ENCODE peak calls at places on chromosomes 6 and 20, in ten cellular contexts. One of them, this sample, is unnamed.

GRCh38 chr20:43752561-43753301 is 25.9 kb upstream of the GTSF1L start:
- DNase-seq in fibroblast of lung: peak; percentile 89
- DNase-seq in lung: peak; percentile 51
- DNase-seq in mammary epithelial cell: peak; percentile 88
- DNase-seq in cardiac muscle cell: no peak
- DNase-seq in uterus: no peak
- DNase-seq in pancreas: no peak
- DNase-seq in lower lobe of right lung: peak; percentile 68
- DNase-seq in WERI-Rb-1: no peak
- DNase-seq in IMR-90: peak; percentile 90
- DNase-seq in this sample: no peak

GRCh38 chr20:64041040-64041780 is 5.2 kb downstream of the C20orf204 start:
- DNase-seq in fibroblast of lung: no peak
- DNase-seq in lung: no peak
- DNase-seq in mammary epithelial cell: no peak
- DNase-seq in cardiac muscle cell: no peak
- DNase-seq in uterus: no peak
- DNase-seq in pancreas: no peak
- DNase-seq in lower lobe of right lung: no peak
- DNase-seq in WERI-Rb-1: no peak
- DNase-seq in IMR-90: no peak
- DNase-seq in this sample: no peak

GRCh38 chr6:112337209-112337638 is 9.9 kb upstream of the RFPL4B start:
- DNase-seq in fibroblast of lung: peak; percentile 84
- DNase-seq in lung: peak; percentile 40
- DNase-seq in mammary epithelial cell: peak; percentile 52
- DNase-seq in cardiac muscle cell: peak; percentile 81
- DNase-seq in uterus: peak; percentile 60
- DNase-seq in pancreas: peak; percentile 15
- DNase-seq in lower lobe of right lung: no peak
- DNase-seq in WERI-Rb-1: peak; percentile 67
- DNase-seq in IMR-90: peak; percentile 83
- DNase-seq in this sample: peak; percentile 84

GRCh38 chr20:20546402-20546801 is 166.0 kb downstream of the RALGAPA2 start:
- DNase-seq in fibroblast of lung: no peak
- DNase-seq in lung: no peak
- DNase-seq in mammary epithelial cell: peak; percentile 48
- DNase-seq in cardiac muscle cell: no peak
- DNase-seq in uterus: no peak
- DNase-seq in pancreas: no peak
- DNase-seq in lower lobe of right lung: no peak
- DNase-seq in WERI-Rb-1: no peak
- DNase-seq in IMR-90: no peak
- DNase-seq in this sample: no peak

GRCh38 chr6:157984686-157985225 is 3.1 kb downstream of the SYNJ2 start:
- DNase-seq in fibroblast of lung: no peak
- DNase-seq in lung: no peak
- DNase-seq in mammary epithelial cell: no peak
- DNase-seq in cardiac muscle cell: no peak
- DNase-seq in uterus: no peak
- DNase-seq in pancreas: no peak
- DNase-seq in lower lobe of right lung: no peak
- DNase-seq in WERI-Rb-1: no peak
- DNase-seq in IMR-90: no peak
- DNase-seq in this sample: no peak

GRCh38 chr6:4145083-4145482 is 9.7 kb upstream of the ECI2 start:
- DNase-seq in fibroblast of lung: no peak
- DNase-seq in lung: no peak
- DNase-seq in mammary epithelial cell: no peak
- DNase-seq in cardiac muscle cell: no peak
- DNase-seq in uterus: no peak
- DNase-seq in pancreas: no peak
- DNase-seq in lower lobe of right lung: no peak
- DNase-seq in WERI-Rb-1: no peak
- DNase-seq in IMR-90: no peak
- DNase-seq in this sample: no peak

GRCh38 chr20:44765647-44766367 is 20.1 kb downstream of the KCNK15 start:
- DNase-seq in fibroblast of lung: no peak
- DNase-seq in lung: no peak
- DNase-seq in mammary epithelial cell: peak; percentile 56
- DNase-seq in cardiac muscle cell: no peak
- DNase-seq in uterus: no peak
- DNase-seq in pancreas: no peak
- DNase-seq in lower lobe of right lung: no peak
- DNase-seq in WERI-Rb-1: no peak
- DNase-seq in IMR-90: no peak
- DNase-seq in this sample: peak; percentile 54

GRCh38 chr6:122116105-122116504 is 283.3 kb upstream of the HSF2 start:
- DNase-seq in fibroblast of lung: no peak
- DNase-seq in lung: no peak
- DNase-seq in mammary epithelial cell: no peak
- DNase-seq in cardiac muscle cell: no peak
- DNase-seq in uterus: no peak
- DNase-seq in pancreas: no peak
- DNase-seq in lower lobe of right lung: no peak
- DNase-seq in WERI-Rb-1: no peak
- DNase-seq in IMR-90: no peak
- DNase-seq in this sample: no peak

GRCh38 chr20:3887870-3888614 is 1.1 kb upstream of the PANK2 start:
- DNase-seq in fibroblast of lung: peak; percentile 37
- DNase-seq in lung: no peak
- DNase-seq in mammary epithelial cell: peak; percentile 37
- DNase-seq in cardiac muscle cell: no peak
- DNase-seq in uterus: no peak
- DNase-seq in pancreas: no peak
- DNase-seq in lower lobe of right lung: no peak
- DNase-seq in WERI-Rb-1: peak; percentile 26
- DNase-seq in IMR-90: no peak
- DNase-seq in this sample: no peak

DNA sequence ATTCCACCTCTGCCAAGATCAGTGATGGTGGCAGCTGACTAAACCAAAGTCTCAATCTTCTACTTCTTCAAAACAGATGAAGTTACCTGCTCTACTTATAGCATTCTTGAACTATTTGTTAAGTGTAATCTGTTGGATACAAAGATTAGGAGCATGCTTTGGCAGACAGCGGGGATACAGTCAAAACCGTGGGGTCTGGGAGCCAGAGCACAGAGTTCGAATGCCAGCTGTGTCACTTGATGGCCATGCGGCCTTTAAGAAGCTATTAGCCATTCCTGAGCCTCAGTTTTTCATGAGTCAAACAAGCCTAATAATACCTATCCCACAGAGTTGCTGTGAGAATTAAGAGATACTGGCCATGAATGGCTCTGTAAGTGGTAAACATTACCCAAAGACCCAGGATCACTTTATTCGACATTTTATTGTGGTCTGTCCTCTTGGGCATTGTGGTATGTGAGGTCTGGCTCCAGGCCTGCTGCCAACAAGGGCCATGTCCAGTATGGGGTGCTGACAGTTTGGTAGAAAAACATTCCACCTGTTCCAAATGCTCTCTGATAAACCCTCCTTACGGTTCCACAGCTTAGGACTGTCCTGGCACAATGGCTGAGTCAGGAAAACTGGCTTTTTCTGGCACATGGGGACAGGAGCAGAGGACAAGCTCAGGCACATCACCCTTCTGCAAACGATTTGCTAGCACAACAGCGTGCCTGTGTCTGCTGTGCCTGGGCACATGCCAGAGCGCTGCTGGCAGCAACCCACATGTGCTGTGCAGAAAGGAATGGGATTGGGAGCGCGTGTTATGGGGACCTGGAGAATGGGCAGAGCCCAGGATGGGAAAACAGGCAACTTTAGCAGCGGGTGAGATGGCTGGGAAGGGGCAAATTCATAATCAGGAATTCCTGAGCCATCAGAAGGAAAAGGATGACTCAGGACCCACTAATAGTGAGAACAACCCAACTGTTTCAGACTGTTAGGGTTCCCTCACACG is 15.7 kb upstream of the FAM83C start:
- DNase-seq in fibroblast of lung: peak; percentile 76
- DNase-seq in lung: no peak
- DNase-seq in mammary epithelial cell: peak; percentile 96
- DNase-seq in cardiac muscle cell: no peak
- DNase-seq in uterus: no peak
- DNase-seq in pancreas: peak; percentile 42
- DNase-seq in lower lobe of right lung: no peak
- DNase-seq in WERI-Rb-1: no peak
- DNase-seq in IMR-90: peak; percentile 83
- DNase-seq in this sample: peak; percentile 79
- H3K27ac ChIP-seq in fibroblast of lung: peak overlapping the region; percentile 94
- H3K27ac ChIP-seq in lung: no peak overlapping the region
- H3K27ac ChIP-seq in mammary epithelial cell: peak overlapping the region; percentile 95
- H3K27ac ChIP-seq in cardiac muscle cell: peak overlapping the region; percentile 56
- H3K27ac ChIP-seq in uterus: no peak overlapping the region
- H3K27ac ChIP-seq in pancreas: peak overlapping the region; percentile 12
- H3K27ac ChIP-seq in lower lobe of right lung: no peak overlapping the region
- H3K27ac ChIP-seq in WERI-Rb-1: no peak overlapping the region
- H3K27ac ChIP-seq in IMR-90: peak overlapping the region; percentile 88
- H3K27ac ChIP-seq in this sample: no peak overlapping the region

GRCh38 chr6:155110721-155111120 is 115.6 kb downstream of the TIAM2 start:
- DNase-seq in fibroblast of lung: no peak
- DNase-seq in lung: no peak
- DNase-seq in mammary epithelial cell: no peak
- DNase-seq in cardiac muscle cell: no peak
- DNase-seq in uterus: no peak
- DNase-seq in pancreas: no peak
- DNase-seq in lower lobe of right lung: no peak
- DNase-seq in WERI-Rb-1: no peak
- DNase-seq in IMR-90: no peak
- DNase-seq in this sample: no peak

GRCh38 chr6:155107432-155108069 is 112.4 kb downstream of the TIAM2 start:
- DNase-seq in fibroblast of lung: no peak
- DNase-seq in lung: no peak
- DNase-seq in mammary epithelial cell: no peak
- DNase-seq in cardiac muscle cell: no peak
- DNase-seq in uterus: no peak
- DNase-seq in pancreas: no peak
- DNase-seq in lower lobe of right lung: no peak
- DNase-seq in WERI-Rb-1: no peak
- DNase-seq in IMR-90: no peak
- DNase-seq in this sample: no peak

GRCh38 chr6:155103816-155104366 is 108.8 kb downstream of the TIAM2 start:
- DNase-seq in fibroblast of lung: no peak
- DNase-seq in lung: no peak
- DNase-seq in mammary epithelial cell: no peak
- DNase-seq in cardiac muscle cell: no peak
- DNase-seq in uterus: no peak
- DNase-seq in pancreas: no peak
- DNase-seq in lower lobe of right lung: no peak
- DNase-seq in WERI-Rb-1: no peak
- DNase-seq in IMR-90: no peak
- DNase-seq in this sample: no peak

GRCh38 chr6:155106456-155107107 is 111.5 kb downstream of the TIAM2 start:
- DNase-seq in fibroblast of lung: no peak
- DNase-seq in lung: no peak
- DNase-seq in mammary epithelial cell: no peak
- DNase-seq in cardiac muscle cell: peak; percentile 48
- DNase-seq in uterus: no peak
- DNase-seq in pancreas: no peak
- DNase-seq in lower lobe of right lung: no peak
- DNase-seq in WERI-Rb-1: no peak
- DNase-seq in IMR-90: no peak
- DNase-seq in this sample: no peak

DNA sequence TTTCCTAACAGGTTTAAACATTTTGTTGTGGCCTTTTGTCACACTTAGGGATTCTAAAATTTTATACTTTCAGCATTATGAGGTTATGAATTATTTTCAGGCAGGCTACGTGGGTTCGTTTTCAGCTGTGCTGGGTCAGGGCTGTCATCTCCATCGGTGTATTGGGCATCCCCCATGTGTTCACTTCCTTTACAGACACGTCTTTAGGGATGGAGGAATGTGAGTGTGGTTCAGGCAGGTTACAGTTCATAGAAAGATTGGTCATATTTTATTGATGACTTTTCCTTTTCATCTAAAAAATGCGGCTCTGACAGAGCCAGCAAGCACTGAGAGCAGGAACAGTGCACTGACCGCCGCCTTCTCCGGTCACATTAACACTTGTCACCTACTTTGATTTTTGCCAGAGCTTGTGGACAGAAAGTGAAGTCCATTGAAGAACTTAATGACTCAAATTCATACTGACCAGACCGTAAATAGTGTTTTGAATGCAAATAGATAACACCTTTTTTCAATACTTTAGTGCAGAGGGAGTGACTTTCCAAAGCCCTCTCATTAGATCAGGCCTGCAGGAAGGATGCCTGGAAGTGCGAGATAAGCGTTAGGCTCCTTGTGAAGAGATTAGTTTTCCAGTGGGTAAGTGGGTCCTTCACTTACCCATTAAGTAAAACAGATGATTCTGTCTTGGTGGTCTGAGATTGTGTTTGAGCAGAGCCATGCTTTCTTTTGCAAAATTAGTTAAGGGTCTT is 113.1 kb downstream of the TIAM2 start:
- DNase-seq in fibroblast of lung: no peak
- DNase-seq in lung: no peak
- DNase-seq in mammary epithelial cell: no peak
- DNase-seq in cardiac muscle cell: peak; percentile 84
- DNase-seq in uterus: no peak
- DNase-seq in pancreas: no peak
- DNase-seq in lower lobe of right lung: no peak
- DNase-seq in WERI-Rb-1: no peak
- DNase-seq in IMR-90: peak; percentile 37
- DNase-seq in this sample: no peak
- H3K4me3 ChIP-seq in fibroblast of lung: no peak overlapping the region
- H3K4me3 ChIP-seq in lung: no peak overlapping the region
- H3K4me3 ChIP-seq in mammary epithelial cell: no peak overlapping the region
- H3K4me3 ChIP-seq in cardiac muscle cell: no peak overlapping the region
- H3K4me3 ChIP-seq in uterus: no peak overlapping the region
- H3K4me3 ChIP-seq in pancreas: no peak overlapping the region
- H3K4me3 ChIP-seq in lower lobe of right lung: no peak overlapping the region
- H3K4me3 ChIP-seq in WERI-Rb-1: no peak overlapping the region
- H3K4me3 ChIP-seq in IMR-90: no peak overlapping the region
- H3K4me3 ChIP-seq in this sample: no peak overlapping the region

GRCh38 chr20:17281478-17281877 is 54.6 kb downstream of the PCSK2 start:
- DNase-seq in fibroblast of lung: no peak
- DNase-seq in lung: peak; percentile 46
- DNase-seq in mammary epithelial cell: peak; percentile 18
- DNase-seq in cardiac muscle cell: peak; percentile 67
- DNase-seq in uterus: no peak
- DNase-seq in pancreas: peak; percentile 15
- DNase-seq in lower lobe of right lung: no peak
- DNase-seq in WERI-Rb-1: peak; percentile 84
- DNase-seq in IMR-90: peak; percentile 19
- DNase-seq in this sample: no peak
- TF ChIP-seq CTCF in fibroblast of lung: no peak
- TF ChIP-seq CTCF in lung: no peak
- TF ChIP-seq CTCF in mammary epithelial cell: peak; percentile 45
- TF ChIP-seq CTCF in cardiac muscle cell: no peak
- TF ChIP-seq CTCF in uterus: no peak
- TF ChIP-seq CTCF in pancreas: peak; percentile 12
- TF ChIP-seq CTCF in lower lobe of right lung: peak; percentile 35
- TF ChIP-seq CTCF in WERI-Rb-1: peak; percentile 67
- TF ChIP-seq CTCF in IMR-90: peak; percentile 46
- TF ChIP-seq CTCF in this sample: no peak

DNA sequence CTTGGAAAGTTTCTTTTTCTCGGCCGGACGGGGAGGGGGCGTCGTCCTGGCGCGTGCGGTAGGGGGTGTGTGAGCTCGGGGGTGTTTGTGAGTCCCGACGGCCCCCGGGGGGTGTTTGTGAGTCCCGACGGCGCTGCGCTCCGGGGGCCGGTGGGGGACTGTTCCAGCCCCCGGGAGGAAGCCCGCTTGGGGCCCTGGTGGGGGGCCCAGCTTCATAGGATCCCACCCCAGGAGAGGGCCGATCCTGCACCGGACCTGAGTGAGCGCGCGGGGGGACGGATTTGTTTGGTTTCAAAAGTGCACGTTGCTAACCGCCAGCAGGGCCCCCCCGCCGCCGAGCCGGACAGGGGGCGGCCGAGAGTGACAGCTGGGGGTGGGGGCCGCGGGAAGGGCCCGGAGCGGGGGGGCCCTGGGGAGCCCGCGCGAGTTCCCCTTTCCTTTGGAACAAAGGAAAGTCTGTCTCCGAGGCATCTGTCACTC is 441 bp downstream of the TGIF2 start:
- DNase-seq in fibroblast of lung: no peak
- DNase-seq in lung: peak; percentile 31
- DNase-seq in mammary epithelial cell: peak; percentile 9
- DNase-seq in cardiac muscle cell: no peak
- DNase-seq in uterus: peak; percentile 44
- DNase-seq in pancreas: peak; percentile 33
- DNase-seq in lower lobe of right lung: peak; percentile 68
- DNase-seq in WERI-Rb-1: peak; percentile 40
- DNase-seq in IMR-90: no peak
- DNase-seq in this sample: no peak
- H3K27ac ChIP-seq in fibroblast of lung: peak overlapping the region; percentile 46
- H3K27ac ChIP-seq in lung: peak overlapping the region; percentile 91
- H3K27ac ChIP-seq in mammary epithelial cell: peak overlapping the region; percentile 37
- H3K27ac ChIP-seq in cardiac muscle cell: peak overlapping the region; percentile 94
- H3K27ac ChIP-seq in uterus: peak overlapping the region; percentile 90
- H3K27ac ChIP-seq in pancreas: peak overlapping the region; percentile 91
- H3K27ac ChIP-seq in lower lobe of right lung: peak overlapping the region; percentile 93
- H3K27ac ChIP-seq in WERI-Rb-1: peak overlapping the region; percentile 87
- H3K27ac ChIP-seq in IMR-90: peak overlapping the region; percentile 81
- H3K27ac ChIP-seq in this sample: no peak overlapping the region